ENCODE peak calls at places on chromosomes 13 and 19, in seven cellular contexts. X is activated naive CD4-positive, alpha-beta T cell treated with Interleukin-2 at 50 U/mL for 16 hours; B is kidney tubule cell; E is stimulated activated CD4-positive, alpha-beta T cell treated with anti-CD3 and anti-CD28 coated beads, Interleukin-2, amount 100 ng/mL, for 48 hours; N is amniotic stem cell; R is spleen; D is endothelial cell. T is an unnamed sample.

GRCh38 chr19:40754611-40755247 is 3.7 kb downstream of the SNRPA start:
- DNase-seq in B (peak), N (no peak), X (peak), D (no peak), R (no peak), E (peak), T (no peak)

GRCh38 chr13:76708138-76708537 is 178.1 kb downstream of the KCTD12 start:
- DNase-seq in R (no peak), N (no peak), E (no peak), D (no peak), X (no peak), B (no peak), T (no peak)

GRCh38 chr13:112113355-112113754 is 46.4 kb downstream of the SOX1 start:
- DNase-seq in E (no peak), R (no peak), B (no peak), X (no peak), D (no peak), N (no peak), T (no peak)

GRCh38 chr19:18408053-18408476 is 10.6 kb upstream of the LRRC25 start:
- DNase-seq in D (peak), R (peak), X (no peak), B (peak), N (no peak), E (no peak), T (no peak)

GRCh38 chr13:97559030-97559429 is 125.1 kb downstream of the RAP2A start:
- DNase-seq in E (no peak), B (no peak), D (no peak), R (no peak), X (no peak), N (no peak), T (no peak)

GRCh38 chr19:56885173-56885679 is 44.7 kb upstream of the PEG3 start:
- DNase-seq in X (no peak), D (no peak), N (no peak), B (no peak), E (no peak), R (no peak), T (no peak)

GRCh38 chr13:25902946-25903345 is 148.9 kb downstream of the SHISA2 start:
- DNase-seq in N (no peak), E (no peak), X (peak), R (no peak), B (peak), D (no peak), T (no peak)

GRCh38 chr13:78732445-78733017 is 73.6 kb upstream of the OBI1 start:
- DNase-seq in E (no peak), N (no peak), R (no peak), X (no peak), D (no peak), B (no peak), T (no peak)

GRCh38 chr19:5966941-5967340 is 11.0 kb downstream of the RANBP3 start:
- DNase-seq in D (no peak), R (no peak), B (no peak), N (no peak), X (no peak), E (no peak), T (no peak)

GRCh38 chr19:39969266-39969665 is 1.7 kb upstream of the PSMC4 start:
- DNase-seq in R (no peak), D (no peak), N (no peak), E (no peak), B (no peak), X (no peak), T (peak)

GRCh38 chr19:42407085-42407815 is 17.2 kb upstream of the CNFN start:
- DNase-seq in D (no peak), R (no peak), E (no peak), N (no peak), B (no peak), X (no peak), T (no peak)

GRCh38 chr19:12603714-12604113 is 6.9 kb downstream of the ZNF490 start:
- DNase-seq in X (peak), E (peak), B (no peak), D (no peak), N (no peak), R (no peak), T (peak)

GRCh38 chr19:47779524-47780214 is 1.2 kb downstream of the SELENOW start:
- DNase-seq in D (no peak), X (no peak), R (no peak), E (no peak), N (no peak), B (no peak), T (no peak)

GRCh38 chr19:29966594-29967249 is 24.7 kb downstream of the URI1 start:
- DNase-seq in E (no peak), R (no peak), X (no peak), N (no peak), D (no peak), B (no peak), T (peak)

GRCh38 chr19:16301999-16302694 is 22.5 kb upstream of the KLF2 start:
- DNase-seq in N (no peak), B (peak), X (no peak), D (no peak), R (no peak), E (no peak), T (peak)

GRCh38 chr13:101972191-101972590 is 429.7 kb downstream of the FGF14 start:
- DNase-seq in B (no peak), R (no peak), N (no peak), X (no peak), D (no peak), E (no peak), T (no peak)

GRCh38 chr19:44747739-44748425 is 626 bp upstream of the BCL3 start:
- DNase-seq in R (peak), B (peak), D (peak), X (peak), N (peak), E (peak), T (peak)

GRCh38 chr19:23991170-23991569 is 76.5 kb downstream of the ZNF726 start:
- DNase-seq in N (no peak), E (no peak), X (no peak), B (peak), D (no peak), R (no peak), T (peak)

GRCh38 chr19:52270266-52270885 is 989 bp downstream of the ZNF766 start:
- DNase-seq in B (peak), E (peak), R (no peak), X (no peak), N (no peak), D (peak), T (peak)

GRCh38 chr13:41694902-41695301 is 237.6 kb downstream of the RGCC start:
- DNase-seq in B (peak), D (no peak), R (no peak), E (no peak), N (peak), X (no peak), T (peak)

GRCh38 chr13:40275636-40276035 is 390.8 kb downstream of the FOXO1 start:
- DNase-seq in N (no peak), D (no peak), X (no peak), B (peak), E (no peak), R (no peak), T (peak)

GRCh38 chr19:16851031-16851712 is 22.0 kb downstream of the SIN3B start:
- DNase-seq in B (peak), N (no peak), E (no peak), D (no peak), X (no peak), R (no peak), T (no peak)

GRCh38 chr19:1655131-1655981 is 2.9 kb upstream of the TCF3 start:
- DNase-seq in B (no peak), R (peak), N (no peak), D (no peak), X (no peak), E (no peak), T (no peak)

GRCh38 chr13:63501702-63502101 is 2086.1 kb upstream of the PCDH20 start:
- DNase-seq in R (no peak), D (no peak), X (no peak), N (no peak), B (peak), E (no peak), T (no peak)

GRCh38 chr13:100131863-100132574 is 43.1 kb downstream of the PCCA start:
- DNase-seq in X (no peak), D (no peak), R (no peak), B (peak), E (no peak), N (peak), T (peak)

GRCh38 chr13:52850396-52851152 is 2.1 kb upstream of the PCDH8 start:
- DNase-seq in X (peak), E (no peak), N (peak), R (peak), B (peak), D (peak), T (peak)

GRCh38 chr13:40483601-40484000 is 182.8 kb downstream of the FOXO1 start:
- DNase-seq in X (no peak), R (no peak), N (no peak), B (peak), E (no peak), D (no peak), T (no peak)

GRCh38 chr19:14612657-14613056 is 29.8 kb downstream of the CLEC17A start:
- DNase-seq in D (no peak), X (no peak), E (no peak), N (no peak), B (no peak), R (no peak), T (no peak)

GRCh38 chr19:51600940-51601575 is 29.1 kb downstream of the SIGLEC5 start:
- DNase-seq in E (no peak), N (no peak), X (no peak), D (no peak), R (peak), B (no peak), T (no peak)

GRCh38 chr13:67119481-67119883 is 110.7 kb downstream of the PCDH9 start:
- DNase-seq in E (no peak), D (no peak), N (peak), X (no peak), R (no peak), B (peak), T (peak)